ENCODE peak calls at places on chromosome 22, in ten cellular contexts. D, V, R, A, C, B, T, Y, J and M are unnamed samples.

GRCh38 chr22:36470162-36470993 is 11.1 kb downstream of the TXN2 start:
- DNase-seq in J (peak; percentile 95), B (peak; percentile 56), C (peak; percentile 82), D (peak; percentile 85), Y (peak; percentile 87), V (no peak), T (peak; percentile 66), R (peak; percentile 76), A (peak; percentile 88), M (peak; percentile 86)

GRCh38 chr22:46754110-46754799 is 8.2 kb upstream of the TBC1D22A start:
- DNase-seq in T (peak; percentile 65), J (peak; percentile 91), C (no peak), A (peak; percentile 96), V (peak; percentile 61), B (no peak), R (peak; percentile 92), Y (peak; percentile 94), D (no peak), M (peak; percentile 42)

GRCh38 chr22:41844513-41844912 is 11.6 kb downstream of the SREBF2 start:
- DNase-seq in B (no peak), J (no peak), Y (peak; percentile 80), V (no peak), A (no peak), D (no peak), C (no peak), T (no peak), R (no peak), M (peak; percentile 88)

GRCh38 chr22:30217698-30218565 is 28.6 kb downstream of the LIF start:
- DNase-seq in J (no peak), A (no peak), D (no peak), V (peak; percentile 75), R (no peak), Y (no peak), B (no peak), T (no peak), C (no peak), M (no peak)

GRCh38 chr22:47113880-47114415 is 351.5 kb downstream of the TBC1D22A start:
- DNase-seq in T (no peak), V (no peak), B (no peak), R (no peak), J (no peak), A (no peak), D (no peak), Y (no peak), C (no peak), M (no peak)

GRCh38 chr22:47171441-47172221 is 409.2 kb downstream of the TBC1D22A start:
- DNase-seq in A (peak; percentile 62), B (no peak), C (no peak), J (peak; percentile 75), T (no peak), V (peak; percentile 62), Y (no peak), D (no peak), R (no peak), M (no peak)

GRCh38 chr22:31922593-31922992 is 21.7 kb upstream of the YWHAH start:
- DNase-seq in R (no peak), T (no peak), D (no peak), A (no peak), V (no peak), J (no peak), Y (no peak), C (no peak), B (no peak), M (no peak)

GRCh38 chr22:44362249-44363040 is 49.7 kb upstream of the SHISAL1 start:
- DNase-seq in V (no peak), A (no peak), D (no peak), C (no peak), B (no peak), J (peak; percentile 7), R (no peak), Y (no peak), T (no peak), M (no peak)

GRCh38 chr22:25146311-25146710 is 53.3 kb upstream of the CRYBB3 start:
- DNase-seq in D (no peak), T (no peak), C (no peak), A (no peak), R (no peak), B (no peak), V (no peak), J (no peak), Y (no peak), M (no peak)

GRCh38 chr22:39301926-39302325 is 17.5 kb downstream of the RPL3 start:
- DNase-seq in T (no peak), A (no peak), J (no peak), B (no peak), Y (no peak), R (no peak), V (no peak), C (no peak), D (no peak), M (no peak)

GRCh38 chr22:41524809-41525449 is 19.3 kb downstream of the POLR3H start:
- DNase-seq in D (no peak), Y (peak; percentile 31), T (no peak), R (no peak), B (no peak), V (peak; percentile 66), A (peak; percentile 77), C (peak; percentile 60), J (peak; percentile 88), M (no peak)

GRCh38 chr22:45503816-45504702 is 1.4 kb downstream of the FBLN1 start:
- DNase-seq in A (no peak), R (no peak), B (peak; percentile 26), C (no peak), D (no peak), T (no peak), J (no peak), Y (no peak), V (no peak), M (no peak)

DNA sequence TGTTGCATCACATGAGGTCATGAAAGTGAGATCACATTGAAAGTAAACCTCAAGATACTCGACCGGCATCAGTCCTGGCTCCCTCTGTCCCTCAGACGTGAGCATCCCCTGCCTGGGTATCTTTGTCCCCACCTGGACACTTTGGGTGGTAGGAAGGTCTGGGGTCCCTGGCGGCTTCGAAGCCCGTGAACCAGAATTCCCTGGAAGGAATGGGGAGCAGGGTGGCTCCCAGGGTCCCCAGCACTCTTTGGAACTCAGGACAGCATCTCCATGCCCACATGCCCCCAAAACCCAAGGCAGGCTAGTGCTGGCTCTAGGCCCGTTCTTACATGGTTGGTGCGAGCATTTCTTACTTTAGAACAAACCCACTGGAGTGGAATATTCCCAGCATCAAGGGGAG is 7.5 kb downstream of the DERL3 start:
- DNase-seq in A (peak; percentile 44), B (no peak), R (no peak), J (peak; percentile 57), T (no peak), C (no peak), V (no peak), Y (no peak), D (no peak), M (no peak)
- TF ChIP-seq POLR2AphosphoS5 in A (no peak), B (no peak), R (no peak), J (no peak), T (no peak), C (no peak), V (no peak), Y (no peak), D (no peak), M (no peak)

GRCh38 chr22:20615533-20616450 is 108.4 kb downstream of the MED15 start:
- DNase-seq in Y (no peak), D (no peak), V (no peak), C (no peak), T (no peak), J (no peak), R (no peak), A (no peak), B (no peak), M (no peak)

GRCh38 chr22:20621162-20621561 is 113.8 kb downstream of the MED15 start:
- DNase-seq in A (no peak), D (no peak), C (no peak), V (no peak), Y (no peak), J (peak; percentile 60), B (no peak), T (no peak), R (no peak), M (no peak)

GRCh38 chr22:20618488-20618887 is 111.1 kb downstream of the MED15 start:
- DNase-seq in V (no peak), R (no peak), B (no peak), Y (no peak), A (no peak), C (no peak), D (no peak), T (no peak), J (no peak), M (no peak)

GRCh38 chr22:20616451-20617043 is 109.1 kb downstream of the MED15 start:
- DNase-seq in C (no peak), B (no peak), V (no peak), Y (no peak), A (no peak), J (no peak), T (no peak), D (no peak), R (no peak), M (no peak)

GRCh38 chr22:20619042-20619892 is 111.9 kb downstream of the MED15 start:
- DNase-seq in B (no peak), J (no peak), D (no peak), T (no peak), A (no peak), V (no peak), R (no peak), C (no peak), Y (no peak), M (no peak)
- TF ChIP-seq POLR2AphosphoS5 in B (no peak), J (no peak), D (no peak), T (no peak), A (no peak), V (no peak), R (no peak), C (no peak), Y (no peak), M (no peak)

GRCh38 chr22:27242917-27243589 is 558.5 kb downstream of the MN1 start:
- DNase-seq in T (no peak), Y (peak; percentile 38), R (no peak), J (no peak), D (no peak), V (no peak), A (no peak), C (no peak), B (no peak), M (no peak)
- TF ChIP-seq POLR2AphosphoS5 in T (no peak), Y (no peak), R (no peak), J (no peak), D (no peak), V (no peak), A (no peak), C (no peak), B (no peak), M (no peak)

DNA sequence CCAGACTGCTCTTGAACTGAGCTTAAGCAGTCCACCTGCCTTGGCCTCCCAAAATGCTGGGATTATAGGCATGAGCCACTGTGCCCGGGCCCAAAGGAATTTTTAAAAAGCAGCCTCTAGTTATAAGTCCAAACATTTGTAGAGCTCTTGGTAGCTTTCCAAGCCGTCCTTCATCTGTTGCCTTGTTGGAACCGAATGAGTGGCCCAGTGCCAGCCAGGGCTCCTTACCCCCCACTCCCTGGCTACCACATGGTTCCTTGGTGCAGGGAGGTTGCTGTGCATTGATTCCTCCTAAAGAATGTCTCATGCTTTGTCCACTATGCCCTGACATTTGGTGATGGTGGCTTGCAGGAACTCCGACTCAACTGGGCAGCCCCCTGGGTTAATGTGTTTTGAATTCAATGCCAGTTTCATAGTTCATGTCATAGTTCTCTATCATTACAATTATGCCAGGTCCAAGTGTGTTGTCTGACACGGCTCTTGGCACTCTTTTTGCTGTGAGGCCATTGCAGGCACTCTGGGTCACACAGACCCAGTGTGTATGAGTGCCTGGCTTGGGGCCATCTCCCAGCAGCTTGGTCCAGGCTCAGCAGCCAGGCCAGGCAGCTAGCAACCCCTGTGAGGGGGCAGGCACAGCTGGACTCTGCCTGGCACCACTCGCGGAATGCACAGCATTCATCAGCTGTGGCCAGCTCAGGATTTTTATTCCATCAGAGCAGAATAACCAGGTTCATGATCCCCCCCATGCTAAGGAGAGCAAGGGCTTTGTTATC is 13.3 kb upstream of the MICALL1 start:
- DNase-seq in A (no peak), R (no peak), Y (peak; percentile 85), V (no peak), B (no peak), J (no peak), T (no peak), D (no peak), C (no peak), M (no peak)
- TF ChIP-seq POLR2AphosphoS5 in A (no peak), R (no peak), Y (no peak), V (no peak), B (no peak), J (peak; percentile 53), T (peak; percentile 15), D (no peak), C (no peak), M (no peak)